ENCODE peak calls at places on chromosomes 5 and 9, in four cellular contexts. X is IMR-90, P is BE2C, Z is keratinocyte. B is an unnamed sample. For H3K36me3, the result is how much of the 10 kb centered on the place peaks cover.

GRCh38 chr5:141175933-141176332 is 1.7 kb upstream of the PCDHB8 start:
- DNase-seq in X (no peak), P (no peak), Z (no peak), B (no peak)

GRCh38 chr5:6251579-6252102 is 126.7 kb downstream of the MED10 start:
- DNase-seq in X (no peak), P (no peak), Z (no peak), B (no peak)

GRCh38 chr5:169100735-169101075 is 200.2 kb downstream of the SLIT3 start:
- DNase-seq in X (no peak), P (no peak), Z (peak), B (peak)

GRCh38 chr5:141493500-141494422 is 4.9 kb downstream of the PCDHGC5 start:
- DNase-seq in X (peak), P (no peak), Z (no peak), B (no peak)

GRCh38 chr5:37847978-37848425 is 8.2 kb upstream of the GDNF start:
- DNase-seq in X (peak), P (no peak), Z (peak), B (no peak)

GRCh38 chr9:129006328-129007034 is 21.6 kb downstream of the SH3GLB2 start:
- DNase-seq in X (peak), P (peak), Z (no peak), B (no peak)

GRCh38 chr5:62466228-62466627 is 53.7 kb downstream of the IPO11 start:
- DNase-seq in X (peak), P (no peak), Z (no peak), B (peak)

GRCh38 chr5:961002-961710 is 47.4 kb upstream of the NKD2 start:
- DNase-seq in X (no peak), P (no peak), Z (no peak), B (no peak)

GRCh38 chr9:76655970-76656369 is 108.3 kb upstream of the PCA3 start:
- DNase-seq in X (no peak), P (no peak), Z (no peak), B (no peak)

GRCh38 chr5:113675166-113675565 is 161.7 kb downstream of the YTHDC2 start:
- DNase-seq in X (no peak), P (no peak), Z (no peak), B (no peak)

GRCh38 chr5:173333900-173334685 is 5.9 kb upstream of the STC2 start:
- DNase-seq in X (peak), P (no peak), Z (no peak), B (no peak)

GRCh38 chr5:10192309-10192708 is 57.4 kb downstream of the ATPSCKMT start:
- DNase-seq in X (peak), P (no peak), Z (no peak), B (peak)

GRCh38 chr5:160118349-160119141 is 705 bp downstream of the PWWP2A start:
- DNase-seq in X (no peak), P (peak), Z (no peak), B (no peak)

GRCh38 chr5:159100928-159101646 is 1.4 kb upstream of the EBF1 start:
- DNase-seq in X (no peak), P (no peak), Z (no peak), B (no peak)

GRCh38 chr5:172377856-172378255 is 76.5 kb downstream of the SH3PXD2B start:
- DNase-seq in X (no peak), P (no peak), Z (no peak), B (no peak)

GRCh38 chr5:104757915-104758314 is 1195.3 kb upstream of the NUDT12 start:
- DNase-seq in X (no peak), P (no peak), Z (no peak), B (no peak)

GRCh38 chr5:73284985-73285384 is 112.0 kb downstream of the TMEM174 start:
- DNase-seq in X (no peak), P (no peak), Z (no peak), B (no peak)

GRCh38 chr5:62538017-62538942 is 40.3 kb upstream of the LRRC70 start:
- DNase-seq in X (peak), P (no peak), Z (peak), B (no peak)

GRCh38 chr9:69323886-69324285 is 1.1 kb upstream of the ENTREP1 start:
- DNase-seq in X (no peak), P (no peak), Z (no peak), B (no peak)

GRCh38 chr9:69326261-69326660 is 1.2 kb downstream of the ENTREP1 start:
- DNase-seq in X (no peak), P (no peak), Z (no peak), B (no peak)

GRCh38 chr9:69325409-69326212 is 596 bp downstream of the ENTREP1 start:
- DNase-seq in X (no peak), P (no peak), Z (no peak), B (no peak)

GRCh38 chr9:69322256-69322655 is 2.8 kb upstream of the ENTREP1 start:
- DNase-seq in X (no peak), P (no peak), Z (no peak), B (no peak)

DNA sequence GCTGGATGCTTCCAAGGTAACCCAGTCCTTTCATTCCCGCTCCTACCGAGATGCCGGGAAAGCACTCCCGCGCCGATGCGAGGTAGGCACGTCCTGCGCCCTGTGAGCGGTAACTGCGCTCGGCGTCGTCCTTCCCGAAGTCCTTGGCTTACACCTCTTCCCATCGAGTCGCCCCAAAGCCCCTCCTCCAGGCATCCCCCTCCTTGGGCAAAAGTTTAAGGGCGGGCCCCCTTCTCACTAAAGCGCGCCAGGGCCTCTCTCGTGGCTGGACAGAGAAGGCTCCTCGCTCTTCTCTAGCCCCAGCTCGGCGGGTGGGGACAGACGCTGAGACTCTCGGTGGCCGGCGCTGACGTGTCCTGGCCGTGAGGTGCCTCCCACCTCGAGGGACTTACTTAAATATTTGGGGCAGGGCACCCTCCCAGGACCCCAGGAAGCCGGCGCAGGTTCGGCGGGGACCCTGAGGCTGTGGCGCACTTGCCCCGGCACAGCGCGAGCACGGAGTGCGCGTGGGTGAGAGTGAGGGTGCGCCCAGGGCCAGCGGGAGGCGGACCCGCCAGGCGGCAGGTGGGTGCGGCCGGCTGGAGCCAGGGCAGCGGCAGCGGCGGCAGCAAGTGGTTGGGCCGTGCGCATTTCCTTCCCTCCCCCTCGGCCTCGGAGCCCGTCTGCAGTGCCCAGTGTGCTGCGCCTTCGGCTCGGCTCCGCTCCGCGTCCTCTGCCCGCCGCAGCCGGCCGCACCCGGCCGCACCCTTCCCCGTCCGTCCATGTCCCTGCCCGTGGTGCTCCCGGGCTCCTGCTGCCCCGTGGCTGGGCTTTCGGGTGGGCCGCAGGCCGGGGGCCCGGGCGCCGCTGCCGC is at the start of gene ENTREP1:
- DNase-seq in X (no peak), P (peak), Z (no peak), B (no peak)
- H3K4me3 ChIP-seq in X (peak), P (peak), Z (peak), B (peak)

GRCh38 chr5:133392448-133392847 is 219.9 kb downstream of the FSTL4 start:
- DNase-seq in X (no peak), P (no peak), Z (no peak), B (no peak)
- H3K36me3 ChIP-seq in X (under half), P (under half), Z (under half), B (under half)

DNA sequence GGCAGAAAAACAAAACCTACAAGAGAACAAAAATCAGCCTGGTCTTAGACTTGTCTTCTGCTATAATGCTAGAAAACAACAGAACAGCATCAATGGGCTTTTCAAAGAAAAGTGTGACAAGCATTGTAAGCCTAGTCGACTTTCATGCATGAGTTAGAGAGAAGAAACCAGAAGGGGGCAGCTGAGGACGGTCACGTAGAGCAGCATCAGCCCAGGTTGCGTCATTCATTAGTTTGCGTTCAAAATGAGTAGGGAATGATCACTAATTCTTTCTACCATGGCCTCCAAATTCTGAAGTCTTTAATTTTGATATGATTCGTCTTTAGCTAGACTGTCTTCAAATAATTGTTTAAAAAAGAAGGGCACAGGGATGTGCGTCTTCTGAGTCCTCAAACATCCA is 4.7 kb upstream of the ISCA1 start:
- DNase-seq in X (peak), P (peak), Z (no peak), B (no peak)
- TF ChIP-seq CTCF in X (peak), P (peak), Z (peak), B (peak)

GRCh38 chr5:150022163-150022540 is 21.6 kb downstream of the HMGXB3 start:
- DNase-seq in X (peak), P (no peak), Z (peak), B (peak)
- H3K4me3 ChIP-seq in X (no peak), P (no peak), Z (peak), B (no peak)

DNA sequence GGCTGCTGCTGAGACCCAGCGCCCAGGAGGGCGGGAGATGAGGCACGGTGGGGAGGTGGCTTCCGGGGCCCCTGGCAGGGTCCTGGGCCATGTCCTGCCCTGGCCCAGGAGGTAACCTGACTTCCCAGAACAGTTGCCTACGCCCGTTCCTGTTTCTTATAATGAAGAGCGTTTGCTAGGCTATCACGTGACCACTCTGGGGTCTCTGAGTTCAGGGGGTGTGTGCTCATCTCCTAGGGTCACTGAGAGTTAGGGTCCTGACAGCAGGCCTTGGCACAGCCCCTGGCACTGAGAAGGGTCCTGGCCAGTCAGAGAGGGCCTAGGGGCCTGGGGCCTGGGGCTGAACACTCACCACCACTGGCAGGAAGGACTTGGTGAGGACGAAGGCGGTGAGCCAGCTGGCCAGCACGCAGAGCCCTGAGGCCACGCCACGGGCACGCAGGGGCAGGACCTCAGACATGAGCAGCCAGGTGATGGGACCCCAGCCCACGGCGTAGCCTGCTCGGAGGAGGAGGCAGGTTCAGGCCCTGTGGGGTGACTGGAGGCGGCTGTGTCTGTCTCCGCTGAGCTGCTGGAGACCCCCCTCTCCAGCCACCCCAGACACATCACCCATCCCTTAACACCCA is 6.0 kb downstream of the SLC2A6 start:
- DNase-seq in X (no peak), P (peak), Z (no peak), B (no peak)
- H3K36me3 ChIP-seq in X (under half), P (under half), Z (under half), B (under half)

DNA sequence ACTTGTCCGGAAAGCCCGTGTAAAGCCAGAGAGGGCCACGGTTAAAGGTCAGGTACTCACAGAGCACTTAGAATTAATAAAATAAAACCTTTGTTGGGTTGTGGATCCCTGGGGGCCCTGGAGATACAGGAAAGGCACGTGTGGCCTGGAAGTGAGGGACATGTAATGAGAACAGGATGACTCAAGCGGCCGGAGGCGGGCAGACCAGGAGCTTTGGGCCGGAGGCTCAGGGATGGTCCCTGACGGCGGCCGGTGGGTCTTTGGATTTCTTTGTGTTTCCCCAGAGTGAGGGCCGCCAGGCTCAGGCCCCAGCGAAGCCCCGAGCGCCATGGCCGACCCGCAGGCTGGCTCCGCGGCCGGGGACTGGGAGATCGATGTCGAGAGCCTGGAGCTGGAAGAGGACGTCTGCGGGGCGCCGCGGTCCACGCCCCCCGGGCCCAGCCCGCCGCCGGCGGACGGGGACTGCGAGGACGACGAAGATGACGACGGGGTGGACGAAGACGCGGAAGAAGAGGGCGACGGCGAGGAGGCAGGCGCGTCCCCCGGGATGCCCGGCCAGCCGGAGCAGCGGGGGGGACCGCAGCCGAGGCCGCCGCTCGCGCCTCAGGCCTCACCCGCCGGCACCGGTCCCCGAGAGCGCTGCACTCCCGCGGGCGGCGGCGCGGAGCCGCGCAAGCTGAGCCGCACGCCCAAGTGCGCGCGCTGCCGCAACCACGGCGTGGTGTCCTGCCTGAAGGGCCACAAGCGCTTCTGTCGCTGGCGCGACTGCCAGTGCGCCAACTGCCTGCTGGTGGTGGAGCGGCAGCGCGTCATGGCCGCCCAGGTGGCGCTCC is 1.3 kb downstream of the DMRT2 start:
- DNase-seq in X (no peak), P (no peak), Z (no peak), B (no peak)
- TF ChIP-seq CTCF in X (no peak), P (no peak), Z (peak), B (no peak)

DNA sequence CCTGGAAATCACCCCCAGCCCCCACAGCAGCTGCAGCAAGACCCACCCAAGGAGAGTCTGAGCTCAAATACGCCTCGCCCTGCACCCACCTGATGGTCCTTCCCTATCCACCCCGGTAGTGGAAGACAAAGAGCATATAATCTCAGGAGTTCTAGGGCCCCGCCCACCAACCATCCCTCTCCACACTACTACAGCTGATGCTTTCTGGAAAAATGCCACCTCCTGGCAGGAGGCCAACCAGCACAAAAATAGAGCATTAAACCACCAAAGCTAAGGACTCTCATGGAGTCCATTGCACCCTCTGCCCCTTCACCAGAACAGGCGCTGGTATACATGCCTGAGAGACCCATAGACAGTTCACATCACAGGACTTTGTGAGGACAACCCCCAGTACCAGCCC is 22.5 kb upstream of the NIPSNAP3A start:
- DNase-seq in X (no peak), P (peak), Z (no peak), B (no peak)
- H3K4me3 ChIP-seq in X (no peak), P (no peak), Z (no peak), B (no peak)

GRCh38 chr9:99046542-99047071 is 58.3 kb upstream of the TGFBR1 start:
- DNase-seq in X (no peak), P (no peak), Z (no peak), B (no peak)

GRCh38 chr9:99042620-99043019 is 62.3 kb upstream of the TGFBR1 start:
- DNase-seq in X (no peak), P (no peak), Z (no peak), B (no peak)

GRCh38 chr9:99041618-99042017 is 63.3 kb upstream of the TGFBR1 start:
- DNase-seq in X (no peak), P (no peak), Z (no peak), B (no peak)

GRCh38 chr9:99046068-99046467 is 58.8 kb upstream of the TGFBR1 start:
- DNase-seq in X (no peak), P (no peak), Z (no peak), B (no peak)

GRCh38 chr9:99044827-99045226 is 60.1 kb upstream of the TGFBR1 start:
- DNase-seq in X (peak), P (no peak), Z (no peak), B (no peak)
- H3K36me3 ChIP-seq in X (under half), P (under half), Z (under half), B (under half)

DNA sequence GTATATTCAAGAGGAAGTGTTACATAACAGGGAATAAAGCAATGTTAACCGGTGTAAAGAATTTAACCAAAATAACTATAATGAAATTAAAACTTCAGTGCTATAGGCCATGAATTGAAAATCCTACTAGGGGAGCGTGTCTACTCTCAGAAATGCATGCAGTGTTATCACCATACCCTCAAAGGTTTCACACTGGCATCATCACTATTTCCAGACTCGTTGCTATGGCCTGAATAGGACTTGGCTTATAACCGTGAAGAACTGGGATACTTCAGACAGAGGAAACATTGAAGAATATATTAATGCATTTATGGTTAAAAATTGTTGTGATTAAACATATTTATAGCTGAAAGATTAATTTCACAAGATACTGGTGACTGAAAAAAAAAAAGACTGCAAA is 154.9 kb downstream of the EPB41L4A start:
- DNase-seq in X (no peak), P (no peak), Z (no peak), B (no peak)
- TF ChIP-seq CTCF in X (no peak), P (no peak), Z (no peak), B (no peak)

DNA sequence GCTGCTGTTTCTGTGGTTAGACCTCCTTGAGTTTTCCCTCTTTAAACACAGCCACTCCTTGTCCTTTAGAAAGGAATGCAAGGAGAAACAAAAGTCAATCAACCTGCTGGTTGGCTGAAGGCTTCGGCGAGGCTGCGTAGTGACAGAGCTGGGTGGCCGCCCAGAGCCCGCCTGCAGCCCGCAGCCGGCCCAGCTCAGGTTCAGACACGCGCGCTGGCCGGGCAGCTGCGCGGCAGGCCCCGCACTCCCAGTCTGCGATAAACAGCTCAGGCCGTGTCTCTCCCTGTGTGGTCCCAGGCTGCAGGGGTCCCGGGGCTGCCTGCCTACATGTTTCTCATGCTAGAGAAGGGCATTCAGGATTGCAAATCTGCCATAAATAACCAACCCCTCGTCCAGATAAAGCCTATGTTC is 115.4 kb downstream of the HSD17B3 start:
- DNase-seq in X (no peak), P (no peak), Z (no peak), B (no peak)
- H3K4me3 ChIP-seq in X (no peak), P (no peak), Z (no peak), B (no peak)

B was measured in BJ.